ENCODE peak calls at places on chromosomes 16 and 17, in four cellular contexts. One of them, this sample, is unnamed.

GRCh38 chr16:88478115-88478514 is 25.0 kb downstream of the ZFPM1 start:
- DNase-seq in transverse colon: no peak
- DNase-seq in breast epithelium: no peak
- DNase-seq in GM23338: no peak
- DNase-seq in this sample: peak; percentile 63

GRCh38 chr17:28514571-28515002 is 8.4 kb downstream of the FOXN1 start:
- DNase-seq in GM23338: no peak
- DNase-seq in transverse colon: peak; percentile 83
- DNase-seq in breast epithelium: no peak
- DNase-seq in this sample: no peak

GRCh38 chr17:61684172-61684571 is 93.2 kb upstream of the NACA2 start:
- DNase-seq in GM23338: no peak
- DNase-seq in breast epithelium: no peak
- DNase-seq in transverse colon: no peak
- DNase-seq in this sample: no peak

GRCh38 chr17:37098910-37099664 is 150.3 kb downstream of the AATF start:
- DNase-seq in transverse colon: no peak
- DNase-seq in GM23338: no peak
- DNase-seq in breast epithelium: no peak
- DNase-seq in this sample: no peak

GRCh38 chr17:54967621-54968258 is 714 bp downstream of the COX11 start:
- DNase-seq in breast epithelium: no peak
- DNase-seq in transverse colon: peak; percentile 40
- DNase-seq in GM23338: peak; percentile 22
- DNase-seq in this sample: peak; percentile 23

GRCh38 chr16:49556252-49557069 is 182.9 kb downstream of the C16orf78 start:
- DNase-seq in GM23338: peak; percentile 83
- DNase-seq in transverse colon: no peak
- DNase-seq in breast epithelium: no peak
- DNase-seq in this sample: no peak

GRCh38 chr17:48718781-48719641 is 3.3 kb downstream of the PRAC1 start:
- DNase-seq in breast epithelium: no peak
- DNase-seq in GM23338: peak; percentile 73
- DNase-seq in transverse colon: no peak
- DNase-seq in this sample: peak; percentile 85

GRCh38 chr17:45372325-45372869 is 55.6 kb upstream of the MAP3K14 start:
- DNase-seq in transverse colon: no peak
- DNase-seq in breast epithelium: peak; percentile 45
- DNase-seq in GM23338: no peak
- DNase-seq in this sample: no peak

GRCh38 chr16:1991588-1992474 is 2.1 kb downstream of the SYNGR3 start:
- DNase-seq in transverse colon: peak; percentile 97
- DNase-seq in GM23338: peak; percentile 96
- DNase-seq in breast epithelium: peak; percentile 92
- DNase-seq in this sample: peak; percentile 99

GRCh38 chr17:44971776-44972483 is 3.8 kb upstream of the C1QL1 start:
- DNase-seq in GM23338: peak; percentile 77
- DNase-seq in transverse colon: no peak
- DNase-seq in breast epithelium: no peak
- DNase-seq in this sample: no peak

GRCh38 chr17:63446218-63446980 is at the start of gene CYB561:
- DNase-seq in transverse colon: peak; percentile 91
- DNase-seq in GM23338: peak; percentile 82
- DNase-seq in breast epithelium: peak; percentile 87
- DNase-seq in this sample: peak; percentile 81

GRCh38 chr16:81608515-81609209 is 164.1 kb downstream of the CMIP start:
- DNase-seq in transverse colon: no peak
- DNase-seq in breast epithelium: no peak
- DNase-seq in GM23338: no peak
- DNase-seq in this sample: no peak

GRCh38 chr17:60300011-60300410 is 91.9 kb downstream of the USP32 start:
- DNase-seq in transverse colon: no peak
- DNase-seq in GM23338: no peak
- DNase-seq in breast epithelium: no peak
- DNase-seq in this sample: no peak

GRCh38 chr17:31388770-31389672 is 2.5 kb upstream of the RAB11FIP4 start:
- DNase-seq in breast epithelium: no peak
- DNase-seq in transverse colon: no peak
- DNase-seq in GM23338: peak; percentile 76
- DNase-seq in this sample: peak; percentile 20

GRCh38 chr17:6095501-6095900 is 25.3 kb downstream of the WSCD1 start:
- DNase-seq in GM23338: no peak
- DNase-seq in breast epithelium: peak; percentile 42
- DNase-seq in transverse colon: no peak
- DNase-seq in this sample: no peak

GRCh38 chr17:39196191-39196819 is 1.2 kb downstream of the CACNB1 start:
- DNase-seq in breast epithelium: no peak
- DNase-seq in GM23338: no peak
- DNase-seq in transverse colon: peak; percentile 24
- DNase-seq in this sample: no peak

GRCh38 chr16:23826528-23827244 is 9.1 kb upstream of the PRKCB start:
- DNase-seq in GM23338: no peak
- DNase-seq in transverse colon: no peak
- DNase-seq in breast epithelium: no peak
- DNase-seq in this sample: no peak

GRCh38 chr16:70598937-70599503 is 47.3 kb upstream of the IL34 start:
- DNase-seq in transverse colon: no peak
- DNase-seq in breast epithelium: no peak
- DNase-seq in GM23338: no peak
- DNase-seq in this sample: no peak

GRCh38 chr16:57815987-57816745 is 13.9 kb upstream of the KIFC3 start:
- DNase-seq in transverse colon: peak; percentile 80
- DNase-seq in breast epithelium: peak; percentile 91
- DNase-seq in GM23338: peak; percentile 79
- DNase-seq in this sample: peak; percentile 96

GRCh38 chr16:73066927-73067670 is 19.2 kb upstream of the ZFHX3 start:
- DNase-seq in transverse colon: peak; percentile 55
- DNase-seq in GM23338: no peak
- DNase-seq in breast epithelium: no peak
- DNase-seq in this sample: no peak

GRCh38 chr17:83199500-83200201 is 120.2 kb downstream of the METRNL start:
- DNase-seq in GM23338: no peak
- DNase-seq in transverse colon: peak; percentile 60
- DNase-seq in breast epithelium: peak; percentile 43
- DNase-seq in this sample: peak; percentile 77

GRCh38 chr17:80320496-80320895 is 59.8 kb downstream of the RNF213 start:
- DNase-seq in GM23338: no peak
- DNase-seq in transverse colon: no peak
- DNase-seq in breast epithelium: no peak
- DNase-seq in this sample: no peak

GRCh38 chr17:47866941-47867340 is 16.0 kb upstream of the SP6 start:
- DNase-seq in breast epithelium: no peak
- DNase-seq in transverse colon: no peak
- DNase-seq in GM23338: no peak
- DNase-seq in this sample: no peak

GRCh38 chr16:88558457-88559442 is 11.5 kb upstream of the ZC3H18 start:
- DNase-seq in transverse colon: peak; percentile 89
- DNase-seq in GM23338: peak; percentile 85
- DNase-seq in breast epithelium: peak; percentile 69
- DNase-seq in this sample: no peak

GRCh38 chr16:24152826-24153225 is 103.3 kb upstream of the CACNG3 start:
- DNase-seq in transverse colon: no peak
- DNase-seq in breast epithelium: no peak
- DNase-seq in GM23338: no peak
- DNase-seq in this sample: no peak

GRCh38 chr17:63685021-63685420 is 14.9 kb downstream of the LIMD2 start:
- DNase-seq in transverse colon: no peak
- DNase-seq in GM23338: no peak
- DNase-seq in breast epithelium: no peak
- DNase-seq in this sample: no peak

GRCh38 chr16:85912271-85912974 is 13.5 kb downstream of the IRF8 start:
- DNase-seq in transverse colon: peak; percentile 43
- DNase-seq in GM23338: no peak
- DNase-seq in breast epithelium: no peak
- DNase-seq in this sample: no peak

DNA sequence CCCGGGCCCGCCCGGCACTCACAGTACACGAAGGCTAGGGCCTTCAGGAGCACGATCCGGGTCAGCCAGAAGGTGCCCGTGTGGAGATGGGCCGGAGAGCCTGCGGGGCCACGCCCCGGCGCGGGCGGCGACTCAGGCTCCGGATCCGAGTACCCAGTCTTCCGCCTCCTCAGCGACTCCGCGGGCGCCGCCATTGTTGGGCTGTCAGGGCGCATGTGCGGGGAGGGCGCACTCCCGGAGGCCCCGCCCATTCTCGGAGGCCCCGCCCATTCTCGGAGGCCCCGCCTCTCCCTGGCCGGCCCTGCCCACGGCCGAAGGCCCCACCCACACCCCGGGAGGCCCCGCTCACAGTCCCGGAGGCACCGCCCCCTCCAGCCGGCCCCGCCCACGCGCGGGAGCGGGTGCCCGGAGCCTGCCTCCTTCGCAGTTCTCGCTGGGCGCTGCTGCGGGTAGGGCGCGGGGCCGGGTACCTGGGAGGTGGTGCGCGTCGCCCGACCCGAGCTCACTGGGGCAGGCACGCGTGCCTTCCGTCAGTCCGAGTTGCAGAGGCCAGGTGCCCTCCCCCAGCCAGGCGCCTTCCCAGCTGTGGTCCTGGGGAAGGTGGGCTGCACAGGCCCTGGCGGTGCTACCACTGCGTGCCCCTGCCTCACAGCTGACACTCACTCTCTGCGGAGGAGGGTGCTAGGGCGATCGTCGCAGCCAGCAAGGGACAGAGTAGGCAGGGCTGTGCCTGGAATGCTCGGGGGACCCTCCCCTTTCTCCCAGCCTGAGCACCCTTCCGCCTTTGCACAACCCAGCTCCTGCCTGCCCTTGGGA is at the start of gene LMF1:
- DNase-seq in GM23338: peak; percentile 91
- DNase-seq in breast epithelium: peak; percentile 97
- DNase-seq in transverse colon: peak; percentile 97
- DNase-seq in this sample: peak; percentile 97
- TF ChIP-seq POLR2AphosphoS5 in GM23338: peak; percentile 77
- TF ChIP-seq POLR2AphosphoS5 in breast epithelium: peak; percentile 76
- TF ChIP-seq POLR2AphosphoS5 in transverse colon: peak; percentile 63
- TF ChIP-seq POLR2AphosphoS5 in this sample: peak; percentile 48

GRCh38 chr17:75875940-75876189 is 2.5 kb downstream of the TRIM47 start:
- DNase-seq in GM23338: no peak
- DNase-seq in breast epithelium: peak; percentile 70
- DNase-seq in transverse colon: no peak
- DNase-seq in this sample: no peak

GRCh38 chr17:75876190-75876937 is 2.0 kb downstream of the TRIM47 start:
- DNase-seq in breast epithelium: no peak
- DNase-seq in GM23338: peak; percentile 80
- DNase-seq in transverse colon: peak; percentile 86
- DNase-seq in this sample: peak; percentile 78

GRCh38 chr17:75878174-75878998 is at the start of gene TRIM47:
- DNase-seq in GM23338: peak; percentile 77
- DNase-seq in breast epithelium: no peak
- DNase-seq in transverse colon: peak; percentile 78
- DNase-seq in this sample: peak; percentile 94

GRCh38 chr17:75877752-75878173 is 618 bp downstream of the TRIM47 start:
- DNase-seq in transverse colon: peak; percentile 88
- DNase-seq in breast epithelium: peak; percentile 64
- DNase-seq in GM23338: peak; percentile 91
- DNase-seq in this sample: peak; percentile 95

GRCh38 chr17:75876938-75877751 is 1.2 kb downstream of the TRIM47 start:
- DNase-seq in breast epithelium: peak; percentile 82
- DNase-seq in transverse colon: peak; percentile 88
- DNase-seq in GM23338: peak; percentile 45
- DNase-seq in this sample: peak; percentile 90
- H3K4me1 ChIP-seq in breast epithelium: peaks cover 43% of the 10 kb centered on the region
- H3K4me1 ChIP-seq in transverse colon: peaks cover 56% of the 10 kb centered on the region
- H3K4me1 ChIP-seq in GM23338: peaks cover 16% of the 10 kb centered on the region
- H3K4me1 ChIP-seq in this sample: peaks cover 66% of the 10 kb centered on the region

GRCh38 chr16:14252860-14253259 is 181.7 kb downstream of the MRTFB start:
- DNase-seq in GM23338: no peak
- DNase-seq in transverse colon: no peak
- DNase-seq in breast epithelium: no peak
- DNase-seq in this sample: no peak

GRCh38 chr16:14249291-14250032 is 178.3 kb downstream of the MRTFB start:
- DNase-seq in transverse colon: peak; percentile 35
- DNase-seq in breast epithelium: no peak
- DNase-seq in GM23338: peak; percentile 71
- DNase-seq in this sample: no peak

GRCh38 chr16:14244344-14245010 is 173.4 kb downstream of the MRTFB start:
- DNase-seq in transverse colon: no peak
- DNase-seq in GM23338: no peak
- DNase-seq in breast epithelium: no peak
- DNase-seq in this sample: no peak

GRCh38 chr16:14251419-14251818 is 180.3 kb downstream of the MRTFB start:
- DNase-seq in GM23338: no peak
- DNase-seq in transverse colon: no peak
- DNase-seq in breast epithelium: no peak
- DNase-seq in this sample: no peak

DNA sequence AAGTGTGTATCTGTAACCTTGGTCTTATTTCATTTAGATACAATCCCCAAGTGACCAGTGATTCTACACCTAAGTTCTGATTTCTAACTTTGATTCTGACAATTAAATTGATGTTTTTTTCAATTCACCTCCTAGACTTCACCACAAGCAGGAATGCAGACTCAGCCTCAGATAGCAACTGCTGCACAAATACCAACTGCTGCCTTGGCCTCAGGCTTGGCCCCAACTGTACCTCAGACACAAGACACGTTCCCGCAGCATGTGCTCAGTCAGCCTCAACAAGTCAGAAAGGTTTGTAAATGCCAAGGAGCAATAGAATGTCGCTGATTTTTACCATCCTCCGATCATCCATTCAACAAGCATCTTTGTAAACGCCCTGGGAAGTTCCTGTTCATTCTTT is 177.7 kb downstream of the MRTFB start:
- DNase-seq in transverse colon: no peak
- DNase-seq in breast epithelium: no peak
- DNase-seq in GM23338: no peak
- DNase-seq in this sample: no peak
- H3K36me3 ChIP-seq in transverse colon: no peaks in the 10 kb centered on the region
- H3K36me3 ChIP-seq in breast epithelium: peaks cover 22% of the 10 kb centered on the region
- H3K36me3 ChIP-seq in GM23338: peaks cover 31% of the 10 kb centered on the region
- H3K36me3 ChIP-seq in this sample: peaks cover 7% of the 10 kb centered on the region

DNA sequence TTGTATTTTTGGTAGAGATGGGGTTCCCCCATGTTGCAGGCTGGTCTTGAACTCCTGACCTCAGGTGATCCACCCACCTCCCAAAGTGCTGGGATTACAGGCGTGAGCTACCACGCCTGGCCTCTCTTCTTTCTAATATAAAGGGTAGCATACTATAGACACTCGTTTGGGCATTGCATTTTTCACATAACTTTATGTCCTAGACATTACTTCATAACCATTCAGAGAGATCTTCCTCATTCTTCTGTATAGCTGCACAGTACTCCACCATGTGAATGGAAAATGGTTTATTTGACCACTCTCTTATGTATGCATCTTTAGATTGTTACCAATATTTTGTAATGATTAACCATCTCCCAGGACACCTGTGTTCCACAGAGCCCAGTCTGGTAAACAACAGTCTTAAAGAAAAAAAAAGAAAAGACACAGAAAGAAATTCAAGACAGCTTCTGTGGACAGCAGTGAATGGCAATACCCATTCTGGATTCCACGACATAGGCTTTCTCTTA is 42.1 kb downstream of the TK2 start:
- DNase-seq in breast epithelium: no peak
- DNase-seq in GM23338: no peak
- DNase-seq in transverse colon: no peak
- DNase-seq in this sample: no peak
- TF ChIP-seq POLR2AphosphoS5 in breast epithelium: no peak
- TF ChIP-seq POLR2AphosphoS5 in GM23338: no peak
- TF ChIP-seq POLR2AphosphoS5 in transverse colon: no peak
- TF ChIP-seq POLR2AphosphoS5 in this sample: no peak

This sample was measured in upper lobe of left lung.